ENCODE peak calls at places on chromosomes 6 and 20, in ten cellular contexts. M is AG04450; E is retinal pigment epithelial cell; W is cardiac muscle cell; H is IMR-90; X is mucosa of gallbladder; T is SW480; Z is type B pancreatic cell; A is stimulated activated CD4-positive, alpha-beta T cell treated with anti-CD3 and anti-CD28 coated beads, Interleukin-1b, Interleukin-23, amount 100 ng/mL, for 1 hour; N is EL. Q is an unnamed sample.
A peak's percentile ranks its signal among the peaks of the same experiment; 100 is the strongest.

GRCh38 chr20:6051505-6051904 is 2.4 kb downstream of the LRRN4 start:
- DNase-seq in M (peak; percentile 11), E (no peak), W (no peak), H (peak; percentile 73), X (no peak), T (peak; percentile 12), Z (no peak), A (no peak), N (peak; percentile 63), Q (no peak)

GRCh38 chr6:154403803-154404202 is 47.2 kb upstream of the IPCEF1 start:
- DNase-seq in M (no peak), E (peak; percentile 43), W (no peak), H (peak; percentile 82), X (no peak), T (no peak), Z (no peak), A (no peak), N (peak; percentile 86), Q (no peak)

GRCh38 chr6:15441215-15441868 is 195.5 kb downstream of the JARID2 start:
- DNase-seq in M (no peak), E (no peak), W (peak; percentile 62), H (peak; percentile 78), X (peak; percentile 40), T (peak; percentile 20), Z (no peak), A (no peak), N (peak; percentile 81), Q (no peak)

GRCh38 chr6:53107091-53107490 is 41.5 kb downstream of the GCM1 start:
- DNase-seq in M (no peak), E (peak; percentile 26), W (no peak), H (peak; percentile 50), X (no peak), T (no peak), Z (no peak), A (no peak), N (peak; percentile 81), Q (no peak)

GRCh38 chr20:63457737-63458136 is 14.7 kb downstream of the KCNQ2 start:
- DNase-seq in M (no peak), E (peak; percentile 11), W (no peak), H (no peak), X (no peak), T (peak; percentile 97), Z (no peak), A (no peak), N (peak; percentile 29), Q (no peak)

GRCh38 chr6:167676666-167677421 is 149.9 kb upstream of the AFDN start:
- DNase-seq in M (no peak), E (no peak), W (no peak), H (no peak), X (no peak), T (peak; percentile 19), Z (no peak), A (no peak), N (no peak), Q (no peak)

GRCh38 chr6:131191590-131191989 is 56.3 kb downstream of the AKAP7 start:
- DNase-seq in M (no peak), E (no peak), W (no peak), H (no peak), X (no peak), T (no peak), Z (no peak), A (no peak), N (no peak), Q (no peak)

GRCh38 chr20:25281541-25281991 is 33.7 kb downstream of the PYGB start:
- DNase-seq in M (no peak), E (no peak), W (no peak), H (no peak), X (no peak), T (peak; percentile 46), Z (no peak), A (no peak), N (no peak), Q (no peak)

GRCh38 chr6:142842423-142843261 is 102.3 kb downstream of the HIVEP2 start:
- DNase-seq in M (no peak), E (no peak), W (no peak), H (peak; percentile 57), X (no peak), T (peak; percentile 53), Z (no peak), A (no peak), N (peak; percentile 78), Q (no peak)

GRCh38 chr6:108497883-108498282 is 62.8 kb upstream of the FOXO3 start:
- DNase-seq in M (no peak), E (no peak), W (peak; percentile 48), H (peak; percentile 35), X (no peak), T (peak; percentile 18), Z (no peak), A (no peak), N (peak; percentile 24), Q (no peak)

GRCh38 chr6:137363805-137364138 is 130.4 kb downstream of the OLIG3 start:
- DNase-seq in M (no peak), E (no peak), W (no peak), H (no peak), X (no peak), T (no peak), Z (no peak), A (no peak), N (no peak), Q (no peak)

GRCh38 chr6:158799051-158799792 is 19.9 kb downstream of the EZR start:
- DNase-seq in M (no peak), E (peak; percentile 79), W (no peak), H (peak; percentile 46), X (peak; percentile 79), T (peak; percentile 41), Z (no peak), A (no peak), N (peak; percentile 46), Q (peak; percentile 61)

GRCh38 chr20:49281059-49281912 is 3.4 kb upstream of the ZNFX1 start:
- DNase-seq in M (no peak), E (no peak), W (no peak), H (no peak), X (peak; percentile 38), T (no peak), Z (no peak), A (no peak), N (peak; percentile 54), Q (no peak)

GRCh38 chr6:36545767-36546663 is 1.3 kb downstream of the STK38 start:
- DNase-seq in M (no peak), E (no peak), W (peak; percentile 51), H (peak; percentile 31), X (no peak), T (peak; percentile 9), Z (no peak), A (no peak), N (peak; percentile 43), Q (peak; percentile 24)

GRCh38 chr6:79413562-79414002 is 123.6 kb downstream of the LCA5 start:
- DNase-seq in M (peak; percentile 1), E (peak; percentile 64), W (no peak), H (peak; percentile 23), X (no peak), T (no peak), Z (no peak), A (no peak), N (peak; percentile 29), Q (no peak)

GRCh38 chr6:38337819-38338465 is 301.8 kb downstream of the BTBD9 start:
- DNase-seq in M (peak; percentile 42), E (no peak), W (no peak), H (peak; percentile 88), X (no peak), T (peak; percentile 67), Z (no peak), A (no peak), N (peak; percentile 78), Q (no peak)

Q was measured in cerebellum.